ENCODE peak calls at places on chromosomes 6 and 20, in ten cellular contexts. T is GM23338, F is GM23248, S is SK-N-SH, H is PC-3, J is hepatocyte, B is HCT116, O is OCI-LY7, W is PC-9, K is Karpas-422. C is an unnamed sample.

GRCh38 chr6:453152-453551 is 61.6 kb downstream of the IRF4 start:
- DNase-seq in B (no peak), F (peak; percentile 59), T (no peak), K (no peak), H (no peak), J (no peak), W (no peak), O (no peak), S (peak; percentile 42), C (no peak)

GRCh38 chr6:152185158-152185574 is 377.7 kb downstream of the ESR1 start:
- DNase-seq in T (no peak), B (no peak), H (no peak), O (peak; percentile 61), F (no peak), W (no peak), S (no peak), K (no peak), J (no peak), C (peak; percentile 25)

GRCh38 chr6:170089937-170090335 is 200.9 kb downstream of the DLL1 start:
- DNase-seq in H (no peak), F (no peak), S (no peak), T (no peak), K (peak; percentile 48), B (no peak), J (no peak), O (no peak), W (no peak), C (no peak)

GRCh38 chr6:132400641-132401119 is 595 bp downstream of the MOXD1 start:
- DNase-seq in O (no peak), F (peak; percentile 64), H (no peak), J (peak; percentile 16), T (peak; percentile 55), W (no peak), K (no peak), B (no peak), S (no peak), C (no peak)

GRCh38 chr20:20752712-20753111 is 40.3 kb upstream of the RALGAPA2 start:
- DNase-seq in S (no peak), W (no peak), B (no peak), K (no peak), T (no peak), H (no peak), J (no peak), O (no peak), F (no peak), C (no peak)

GRCh38 chr6:11536795-11537194 is 754 bp upstream of the TMEM170B start:
- DNase-seq in T (peak; percentile 74), S (peak; percentile 10), B (no peak), F (peak; percentile 8), J (peak; percentile 12), H (no peak), W (no peak), O (peak; percentile 13), K (no peak), C (peak; percentile 10)

GRCh38 chr6:38723783-38724182 is 8.7 kb downstream of the DNAH8 start:
- DNase-seq in T (no peak), J (no peak), S (no peak), W (no peak), B (no peak), K (no peak), O (no peak), H (no peak), F (no peak), C (no peak)

GRCh38 chr20:14921546-14921945 is 584.1 kb upstream of the FLRT3 start:
- DNase-seq in K (no peak), H (peak; percentile 58), S (no peak), T (no peak), J (no peak), W (no peak), O (no peak), B (no peak), F (peak; percentile 43), C (no peak)

GRCh38 chr20:48682529-48683385 is 145.0 kb downstream of the PREX1 start:
- DNase-seq in F (peak; percentile 93), W (peak; percentile 72), O (no peak), K (no peak), J (peak; percentile 90), H (no peak), T (peak; percentile 79), B (no peak), S (peak; percentile 93), C (peak; percentile 69)

GRCh38 chr20:36808317-36809257 is 35.0 kb upstream of the DSN1 start:
- DNase-seq in S (peak; percentile 81), B (peak; percentile 42), F (peak; percentile 97), O (peak; percentile 65), W (peak; percentile 96), T (peak; percentile 84), H (peak; percentile 66), J (peak; percentile 72), K (peak; percentile 87), C (peak; percentile 46)

GRCh38 chr6:87277123-87277522 is 45.3 kb upstream of the SMIM8 start:
- DNase-seq in K (peak; percentile 73), S (peak; percentile 18), O (peak; percentile 37), W (no peak), F (peak; percentile 23), J (no peak), B (no peak), T (no peak), H (peak; percentile 57), C (no peak)

GRCh38 chr20:48850257-48850656 is 22.5 kb upstream of the PREX1 start:
- DNase-seq in J (no peak), H (no peak), T (no peak), B (no peak), W (peak; percentile 3), K (no peak), F (no peak), S (no peak), O (no peak), C (no peak)

GRCh38 chr20:38196592-38196991 is 31.5 kb upstream of the TGM2 start:
- DNase-seq in F (peak; percentile 83), T (no peak), H (no peak), K (peak; percentile 81), W (peak; percentile 80), S (no peak), O (no peak), J (peak; percentile 64), B (no peak), C (no peak)

GRCh38 chr20:36277546-36277945 is 28.6 kb upstream of the DLGAP4 start:
- DNase-seq in K (no peak), B (no peak), T (no peak), F (no peak), H (no peak), S (no peak), O (no peak), J (no peak), W (no peak), C (no peak)

GRCh38 chr6:150395388-150396009 is 26.7 kb downstream of the IYD start:
- DNase-seq in J (peak; percentile 82), B (peak; percentile 49), F (peak; percentile 80), W (peak; percentile 60), T (peak; percentile 93), O (peak; percentile 82), S (peak; percentile 43), K (peak; percentile 91), H (peak; percentile 67), C (peak; percentile 25)

GRCh38 chr6:105015482-105015881 is 58.6 kb downstream of the LIN28B start:
- DNase-seq in K (no peak), H (peak; percentile 15), F (peak; percentile 74), T (no peak), J (no peak), O (no peak), B (no peak), S (no peak), W (no peak), C (no peak)

GRCh38 chr6:42338573-42339218 is 113.0 kb downstream of the TRERF1 start:
- DNase-seq in W (peak; percentile 97), J (peak; percentile 30), K (no peak), F (peak; percentile 97), O (no peak), B (peak; percentile 83), H (peak; percentile 98), T (no peak), S (no peak), C (no peak)

GRCh38 chr6:53032853-53033252 is 32.4 kb upstream of the FBXO9 start:
- DNase-seq in F (peak; percentile 56), T (no peak), O (no peak), W (no peak), B (no peak), J (no peak), H (peak; percentile 20), S (no peak), K (no peak), C (no peak)

GRCh38 chr6:149088361-149088760 is 229.2 kb upstream of the TAB2 start:
- DNase-seq in H (no peak), W (no peak), O (no peak), J (no peak), B (no peak), T (no peak), K (no peak), F (no peak), S (no peak), C (no peak)
- H3K9me2 ChIP-seq in H (no peaks in the 10 kb centered on the region), W (no peaks in the 10 kb centered on the region), O (no peaks in the 10 kb centered on the region), J (no peaks in the 10 kb centered on the region), B (no peaks in the 10 kb centered on the region), T (no peaks in the 10 kb centered on the region), K (no peaks in the 10 kb centered on the region), F (no peaks in the 10 kb centered on the region), S (no peaks in the 10 kb centered on the region), C (no peaks in the 10 kb centered on the region)

DNA sequence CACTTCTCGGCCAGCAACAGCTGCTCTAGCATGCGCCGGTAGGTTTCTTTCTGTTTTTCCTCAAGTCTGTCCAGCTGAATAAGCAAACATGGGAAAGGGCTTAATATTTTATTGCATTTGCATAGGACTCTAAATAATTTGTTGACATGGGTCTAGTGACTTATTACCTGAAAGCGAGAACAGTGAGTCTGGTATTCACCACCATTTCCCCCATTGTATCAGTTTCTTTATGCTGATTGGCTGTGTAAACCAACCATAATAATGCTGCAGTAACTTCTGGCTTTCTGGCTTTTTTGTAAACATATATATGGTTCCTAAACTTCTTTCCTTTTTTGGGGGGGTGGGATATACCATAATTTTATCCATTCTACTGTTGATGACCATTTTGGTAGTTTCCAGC is 69.1 kb upstream of the TMEM30A start:
- DNase-seq in B (no peak), O (no peak), J (no peak), F (no peak), W (no peak), H (no peak), S (no peak), T (no peak), K (no peak), C (no peak)
- H3K9me2 ChIP-seq in B (no peaks in the 10 kb centered on the region), O (no peaks in the 10 kb centered on the region), J (no peaks in the 10 kb centered on the region), F (no peaks in the 10 kb centered on the region), W (no peaks in the 10 kb centered on the region), H (no peaks in the 10 kb centered on the region), S (no peaks in the 10 kb centered on the region), T (no peaks in the 10 kb centered on the region), K (no peaks in the 10 kb centered on the region), C (no peaks in the 10 kb centered on the region)

DNA sequence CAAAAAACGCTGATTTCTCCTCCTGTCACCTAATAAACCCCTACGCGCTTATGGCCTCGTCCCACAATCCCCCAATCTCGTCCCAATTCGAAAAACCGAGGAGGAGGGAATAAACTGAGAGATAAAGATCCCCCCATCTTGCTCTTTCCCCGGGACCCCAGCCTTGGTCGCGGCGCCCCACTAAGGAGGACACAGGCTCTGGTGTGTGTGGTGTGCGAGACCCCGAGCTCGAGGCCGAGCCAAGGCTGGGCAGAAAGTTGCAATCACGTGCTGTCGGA is 1.3 kb upstream of the NR2E1 start:
- DNase-seq in W (no peak), J (no peak), H (no peak), F (no peak), B (no peak), S (no peak), K (no peak), O (no peak), T (no peak), C (no peak)
- H3K9me2 ChIP-seq in W (no peaks in the 10 kb centered on the region), J (no peaks in the 10 kb centered on the region), H (no peaks in the 10 kb centered on the region), F (no peaks in the 10 kb centered on the region), B (no peaks in the 10 kb centered on the region), S (no peaks in the 10 kb centered on the region), K (no peaks in the 10 kb centered on the region), O (no peaks in the 10 kb centered on the region), T (no peaks in the 10 kb centered on the region), C (no peaks in the 10 kb centered on the region)

GRCh38 chr6:110315856-110316398 is 42.2 kb downstream of the METTL24 start:
- DNase-seq in T (no peak), H (no peak), W (no peak), F (no peak), B (no peak), J (peak; percentile 30), O (no peak), K (no peak), S (no peak), C (no peak)
- H3K9me2 ChIP-seq in T (no peaks in the 10 kb centered on the region), H (no peaks in the 10 kb centered on the region), W (no peaks in the 10 kb centered on the region), F (no peaks in the 10 kb centered on the region), B (no peaks in the 10 kb centered on the region), J (no peaks in the 10 kb centered on the region), O (no peaks in the 10 kb centered on the region), K (no peaks in the 10 kb centered on the region), S (no peaks in the 10 kb centered on the region), C (no peaks in the 10 kb centered on the region)